ENCODE peak calls at places on chromosomes 11 and 22, in six cellular contexts. O, X, N, T, R and B are unnamed samples.

GRCh38 chr11:131099013-131099412 is 182.7 kb upstream of the SNX19 start:
- DNase-seq in T (no peak), O (no peak), R (no peak), N (no peak), X (no peak), B (no peak)

GRCh38 chr11:35540526-35540925 is 15.1 kb upstream of the PAMR1 start:
- DNase-seq in O (no peak), T (no peak), X (no peak), R (no peak), N (no peak), B (no peak)

GRCh38 chr11:73889019-73889418 is 12.2 kb downstream of the PAAF1 start:
- DNase-seq in T (no peak), N (no peak), O (peak), X (no peak), R (no peak), B (no peak)

GRCh38 chr22:19574247-19574646 is 50.0 kb upstream of the CLDN5 start:
- DNase-seq in N (no peak), X (no peak), O (no peak), T (no peak), R (no peak), B (no peak)

GRCh38 chr22:29426476-29426875 is 11.9 kb upstream of the RFPL1 start:
- DNase-seq in X (no peak), T (no peak), R (no peak), O (no peak), N (no peak), B (no peak)

GRCh38 chr22:46866591-46866990 is 104.1 kb downstream of the TBC1D22A start:
- DNase-seq in N (peak), X (no peak), R (no peak), T (no peak), O (peak), B (no peak)

GRCh38 chr11:1126935-1127663 is 30.7 kb upstream of the MUC5AC start:
- DNase-seq in O (no peak), R (peak), N (peak), T (no peak), X (no peak), B (no peak)

GRCh38 chr11:111764621-111765020 is 1.6 kb downstream of the PPP2R1B start:
- DNase-seq in O (peak), R (no peak), X (no peak), N (no peak), T (no peak), B (no peak)

GRCh38 chr22:19816372-19817119 is 38.1 kb downstream of the GNB1L start:
- DNase-seq in O (no peak), R (peak), T (no peak), N (peak), X (no peak), B (no peak)

GRCh38 chr11:64529559-64530520 is 61.2 kb upstream of the SLC22A12 start:
- DNase-seq in R (no peak), X (no peak), N (peak), T (no peak), O (no peak), B (no peak)

GRCh38 chr11:121958978-121959340 is 157.1 kb downstream of the BLID start:
- DNase-seq in R (no peak), N (no peak), O (no peak), X (no peak), T (no peak), B (no peak)

GRCh38 chr11:94243571-94244229 is 60.7 kb upstream of the IZUMO1R start:
- DNase-seq in T (no peak), R (no peak), N (no peak), X (no peak), O (no peak), B (no peak)

GRCh38 chr11:2317354-2318050 is 15.7 kb downstream of the TSPAN32 start:
- DNase-seq in N (peak), X (no peak), T (no peak), O (no peak), R (peak), B (no peak)

GRCh38 chr11:47560431-47560830 is 5.0 kb upstream of the PTPMT1 start:
- DNase-seq in T (no peak), R (no peak), N (no peak), X (no peak), O (no peak), B (no peak)

GRCh38 chr11:61751384-61751783 is 1.1 kb upstream of the MYRF start:
- DNase-seq in O (no peak), X (no peak), N (no peak), T (no peak), R (no peak), B (no peak)

GRCh38 chr22:21775061-21775460 is 39.5 kb upstream of the YPEL1 start:
- DNase-seq in X (no peak), N (peak), O (no peak), T (no peak), R (no peak), B (no peak)

GRCh38 chr22:18000441-18001039 is 23.8 kb downstream of the MICAL3 start:
- DNase-seq in X (no peak), O (no peak), N (peak), R (no peak), T (peak), B (no peak)

GRCh38 chr11:69983571-69983877 is 94.6 kb upstream of the ANO1 start:
- DNase-seq in O (no peak), T (no peak), N (no peak), R (no peak), X (no peak), B (no peak)

GRCh38 chr11:65583589-65583988 is 7.7 kb downstream of the EHBP1L1 start:
- DNase-seq in X (no peak), T (no peak), O (no peak), N (no peak), R (no peak), B (no peak)

GRCh38 chr22:50502628-50503474 is 4.7 kb downstream of the LMF2 start:
- DNase-seq in T (no peak), O (no peak), N (no peak), R (no peak), X (no peak), B (no peak)

GRCh38 chr11:62842171-62842717 is 2.9 kb upstream of the WDR74 start:
- DNase-seq in T (no peak), N (no peak), R (no peak), O (no peak), X (no peak), B (peak)

GRCh38 chr22:30636226-30637077 is 871 bp downstream of the SLC35E4 start:
- DNase-seq in T (no peak), O (no peak), R (no peak), X (no peak), N (peak), B (peak)

GRCh38 chr11:293852-294661 is 5.1 kb downstream of the PGGHG start:
- DNase-seq in R (peak), N (peak), O (no peak), T (no peak), X (no peak), B (no peak)

GRCh38 chr22:40654522-40655167 is 18.1 kb upstream of the MRTFA start:
- DNase-seq in R (no peak), N (peak), O (peak), X (no peak), T (peak), B (no peak)

GRCh38 chr11:133515075-133515474 is 17.2 kb downstream of the OPCML start:
- DNase-seq in R (no peak), X (no peak), N (no peak), T (no peak), O (no peak), B (no peak)

GRCh38 chr11:59208956-59209355 is 3.8 kb downstream of the MPEG1 start:
- DNase-seq in R (no peak), N (no peak), X (no peak), O (no peak), T (no peak), B (no peak)

GRCh38 chr11:96391698-96392307 is 2.0 kb downstream of the JRKL start:
- DNase-seq in X (no peak), N (no peak), O (no peak), R (no peak), T (no peak), B (peak)

GRCh38 chr22:41504397-41504796 is 35.5 kb downstream of the ACO2 start:
- DNase-seq in T (no peak), N (peak), X (no peak), O (no peak), R (no peak), B (no peak)

GRCh38 chr11:2929511-2929879 is 275 bp upstream of the PHLDA2 start:
- DNase-seq in R (peak), X (no peak), N (peak), T (peak), O (no peak), B (peak)

GRCh38 chr22:44325718-44326548 is 13.2 kb upstream of the SHISAL1 start:
- DNase-seq in N (no peak), X (no peak), R (no peak), T (no peak), O (peak), B (peak)

GRCh38 chr11:2077061-2077802 is 62.0 kb downstream of the IGF2 start:
- DNase-seq in T (peak), N (no peak), X (no peak), R (no peak), O (no peak), B (peak)

GRCh38 chr11:88979641-88980040 is 86.1 kb downstream of the GRM5 start:
- DNase-seq in R (no peak), T (peak), N (no peak), X (no peak), O (peak), B (no peak)

GRCh38 chr11:2071748-2072385 is 67.3 kb downstream of the IGF2 start:
- DNase-seq in X (no peak), T (no peak), R (no peak), O (no peak), N (no peak), B (no peak)

GRCh38 chr11:110478410-110478809 is 48.7 kb downstream of the FDX1 start:
- DNase-seq in R (no peak), O (no peak), X (no peak), T (no peak), N (no peak), B (no peak)

GRCh38 chr11:113249491-113249763 is 65.0 kb upstream of the TTC12 start:
- DNase-seq in T (no peak), N (no peak), X (no peak), O (no peak), R (no peak), B (no peak)

GRCh38 chr11:118295834-118296454 is 8.6 kb upstream of the CD3E start:
- DNase-seq in O (no peak), X (no peak), N (no peak), T (peak), R (no peak), B (peak)

GRCh38 chr11:63763506-63764200 is 4.9 kb downstream of the ZFTA start:
- DNase-seq in R (no peak), T (no peak), N (peak), O (no peak), X (no peak), B (peak)

GRCh38 chr22:49764151-49764581 is 63.5 kb downstream of the BRD1 start:
- DNase-seq in T (no peak), R (peak), N (peak), X (no peak), O (no peak), B (no peak)